ENCODE peak calls at places on chromosomes 12 and 14, in five cellular contexts. C is SK-N-SH, A is HCT116, X is GM12878, V is HepG2. S is an unnamed sample.

GRCh38 chr12:68373836-68374314 is 41.7 kb upstream of the MDM1 start:
- DNase-seq in C (no peak), A (no peak), X (peak), V (no peak), S (no peak)

GRCh38 chr14:104130974-104131651 is 7.3 kb upstream of the KIF26A start:
- DNase-seq in C (peak), A (no peak), X (no peak), V (peak), S (peak)

GRCh38 chr14:103891667-103892215 is 36.5 kb upstream of the TDRD9 start:
- DNase-seq in C (peak), A (no peak), X (no peak), V (no peak), S (no peak)

GRCh38 chr12:95164656-95165055 is 52.6 kb downstream of the FGD6 start:
- DNase-seq in C (no peak), A (no peak), X (no peak), V (no peak), S (no peak)

GRCh38 chr12:110351119-110351518 is 52.4 kb downstream of the ANAPC7 start:
- DNase-seq in C (no peak), A (no peak), X (no peak), V (no peak), S (no peak)

GRCh38 chr12:88305491-88305890 is 163.4 kb downstream of the TMTC3 start:
- DNase-seq in C (no peak), A (no peak), X (no peak), V (peak), S (no peak)

GRCh38 chr14:31205681-31206535 is 1.7 kb downstream of the HECTD1 start:
- DNase-seq in C (peak), A (no peak), X (no peak), V (peak), S (peak)

GRCh38 chr12:93683410-93683809 is 6.2 kb downstream of the CRADD start:
- DNase-seq in C (no peak), A (no peak), X (no peak), V (no peak), S (no peak)

GRCh38 chr12:47017901-47018479 is 61.4 kb upstream of the PCED1B start:
- DNase-seq in C (no peak), A (no peak), X (no peak), V (no peak), S (no peak)

GRCh38 chr14:32300146-32300545 is 29.0 kb upstream of the AKAP6 start:
- DNase-seq in C (no peak), A (no peak), X (no peak), V (no peak), S (no peak)

GRCh38 chr14:76309572-76310551 is 66.1 kb upstream of the ESRRB start:
- DNase-seq in C (no peak), A (no peak), X (no peak), V (no peak), S (no peak)

GRCh38 chr12:106205208-106206069 is 42.4 kb downstream of the CKAP4 start:
- DNase-seq in C (no peak), A (peak), X (no peak), V (peak), S (no peak)

GRCh38 chr12:69396041-69396440 is 36.5 kb downstream of the YEATS4 start:
- DNase-seq in C (no peak), A (no peak), X (no peak), V (no peak), S (no peak)

GRCh38 chr14:54211562-54212308 is 185.1 kb upstream of the CDKN3 start:
- DNase-seq in C (no peak), A (peak), X (no peak), V (no peak), S (no peak)

GRCh38 chr12:107467716-107468115 is 217.9 kb upstream of the PWP1 start:
- DNase-seq in C (no peak), A (no peak), X (no peak), V (no peak), S (no peak)

GRCh38 chr12:65296503-65297265 is 18.2 kb downstream of the MSRB3 start:
- DNase-seq in C (no peak), A (no peak), X (no peak), V (no peak), S (no peak)

GRCh38 chr12:41552507-41553047 is 364.5 kb downstream of the PDZRN4 start:
- DNase-seq in C (no peak), A (no peak), X (no peak), V (no peak), S (no peak)

GRCh38 chr12:127459687-127460086 is 807.3 kb upstream of the TMEM132C start:
- DNase-seq in C (no peak), A (no peak), X (no peak), V (no peak), S (peak)

GRCh38 chr12:56010112-56010570 is 10.7 kb upstream of the IKZF4 start:
- DNase-seq in C (no peak), A (no peak), X (no peak), V (peak), S (no peak)

GRCh38 chr14:22920697-22921096 is 1.7 kb upstream of the RBM23 start:
- DNase-seq in C (no peak), A (no peak), X (no peak), V (no peak), S (no peak)
- TF ChIP-seq JUND in C (no peak), A (no peak), X (no peak), V (no peak), S (no peak)

GRCh38 chr12:9323144-9323681 is 115.0 kb upstream of the PZP start:
- DNase-seq in C (no peak), A (no peak), X (no peak), V (no peak), S (no peak)

GRCh38 chr12:9319842-9320173 is 111.6 kb upstream of the PZP start:
- DNase-seq in C (no peak), A (no peak), X (no peak), V (no peak), S (no peak)

GRCh38 chr12:9319044-9319841 is 111.0 kb upstream of the PZP start:
- DNase-seq in C (peak), A (no peak), X (no peak), V (no peak), S (no peak)
- TF ChIP-seq JUND in C (no peak), A (no peak), X (no peak), V (no peak), S (no peak)

GRCh38 chr14:63393002-63393401 is 74.3 kb upstream of the GPHB5 start:
- DNase-seq in C (no peak), A (no peak), X (no peak), V (no peak), S (no peak)

GRCh38 chr14:63394432-63394831 is 75.7 kb upstream of the GPHB5 start:
- DNase-seq in C (no peak), A (no peak), X (no peak), V (no peak), S (no peak)

GRCh38 chr14:63387691-63388090 is 69.0 kb upstream of the GPHB5 start:
- DNase-seq in C (no peak), A (no peak), X (no peak), V (no peak), S (no peak)

GRCh38 chr14:63383776-63384367 is 65.1 kb upstream of the GPHB5 start:
- DNase-seq in C (no peak), A (no peak), X (peak), V (no peak), S (no peak)

GRCh38 chr14:63388766-63389431 is 70.2 kb upstream of the GPHB5 start:
- DNase-seq in C (peak), A (peak), X (peak), V (peak), S (no peak)
- TF ChIP-seq JUND in C (no peak), A (no peak), X (no peak), V (no peak), S (no peak)

GRCh38 chr12:97757431-97758091 is 295.0 kb downstream of the RMST start:
- DNase-seq in C (no peak), A (no peak), X (no peak), V (peak), S (no peak)
- TF ChIP-seq JUND in C (no peak), A (no peak), X (no peak), V (no peak), S (no peak)

DNA sequence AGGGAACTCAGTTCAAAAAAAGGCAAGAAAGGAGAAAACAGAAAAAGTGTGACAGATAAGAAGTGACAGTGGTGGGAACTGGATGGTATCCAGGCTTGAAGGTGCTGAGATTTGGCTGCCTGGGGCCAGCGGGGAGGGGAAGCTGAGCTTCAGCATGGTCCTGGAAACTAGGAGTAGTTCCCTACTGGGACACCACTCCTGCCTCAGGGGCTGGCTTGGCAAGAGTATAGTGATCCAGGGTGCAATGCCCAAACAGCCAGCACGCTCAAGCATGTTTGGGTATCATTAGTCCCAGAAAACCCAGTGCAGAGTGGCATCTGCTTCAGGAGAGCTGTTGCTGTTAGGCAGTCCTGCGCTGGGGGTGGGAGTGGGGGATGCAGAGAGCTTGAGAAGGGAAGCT is 49.5 kb upstream of the KTN1 start:
- DNase-seq in C (no peak), A (no peak), X (no peak), V (no peak), S (no peak)
- TF ChIP-seq JUND in C (no peak), A (no peak), X (no peak), V (no peak), S (no peak)

S was measured in T47D.